ENCODE peak calls at places on chromosomes 7 and 10, in nine cellular contexts. R, B, W, V, M, G, U, K and Z are unnamed samples.

GRCh38 chr10:130436633-130437032 is 300.4 kb downstream of the GLRX3 start:
- DNase-seq in R (no peak), M (no peak), K (no peak), U (no peak), G (no peak), W (no peak), V (no peak), B (no peak), Z (no peak)

GRCh38 chr7:29327455-29327854 is 132.9 kb downstream of the CHN2 start:
- DNase-seq in U (no peak), K (no peak), G (no peak), R (no peak), V (no peak), W (no peak), M (no peak), B (no peak), Z (no peak)

GRCh38 chr7:47382200-47382599 is 199.7 kb downstream of the TNS3 start:
- DNase-seq in B (no peak), G (no peak), R (no peak), W (no peak), V (no peak), U (no peak), M (no peak), K (no peak), Z (no peak)

GRCh38 chr7:129670636-129671035 is 59.1 kb downstream of the NRF1 start:
- DNase-seq in K (no peak), R (no peak), G (no peak), M (no peak), B (no peak), W (peak; percentile 51), U (no peak), V (no peak), Z (no peak)

GRCh38 chr10:13219685-13220670 is 14.2 kb downstream of the UCMA start:
- DNase-seq in U (no peak), W (peak; percentile 9), R (no peak), M (peak; percentile 50), V (peak; percentile 74), K (peak; percentile 78), G (no peak), B (no peak), Z (peak; percentile 46)

GRCh38 chr7:124155400-124156022 is 122.6 kb upstream of the TMEM229A start:
- DNase-seq in M (peak; percentile 7), G (no peak), B (no peak), W (peak; percentile 11), U (peak; percentile 14), R (peak; percentile 4), V (no peak), K (peak; percentile 35), Z (no peak)

GRCh38 chr10:120424198-120424464 is 32.9 kb upstream of the PLPP4 start:
- DNase-seq in K (no peak), V (no peak), G (no peak), U (no peak), M (no peak), R (no peak), B (no peak), W (no peak), Z (no peak)

GRCh38 chr7:105647591-105647990 is 66.3 kb upstream of the EFCAB10 start:
- DNase-seq in U (no peak), M (no peak), W (no peak), R (no peak), G (no peak), B (no peak), V (no peak), K (peak; percentile 66), Z (no peak)

GRCh38 chr10:201328-201771 is 66.1 kb downstream of the ZMYND11 start:
- DNase-seq in M (no peak), V (no peak), K (no peak), G (no peak), R (no peak), B (no peak), W (peak; percentile 58), U (no peak), Z (no peak)

GRCh38 chr10:113947138-113948011 is 92.9 kb downstream of the NHLRC2 start:
- DNase-seq in M (no peak), K (peak; percentile 38), G (no peak), V (no peak), R (no peak), W (peak; percentile 9), B (no peak), U (no peak), Z (peak; percentile 57)

GRCh38 chr10:36720931-36721330 is 404.5 kb upstream of the ANKRD30A start:
- DNase-seq in G (no peak), B (no peak), V (no peak), M (no peak), R (no peak), W (peak; percentile 18), U (no peak), K (no peak), Z (no peak)

GRCh38 chr7:112556633-112557032 is 75.8 kb downstream of the LSMEM1 start:
- DNase-seq in K (peak; percentile 84), W (no peak), V (no peak), G (no peak), R (no peak), U (no peak), M (no peak), B (no peak), Z (no peak)

GRCh38 chr10:110355181-110355831 is 50.6 kb upstream of the SMNDC1 start:
- DNase-seq in M (no peak), K (no peak), B (no peak), G (no peak), V (no peak), W (no peak), U (no peak), R (no peak), Z (peak; percentile 54)

GRCh38 chr10:11403116-11403515 is 208.3 kb downstream of the USP6NL start:
- DNase-seq in B (no peak), G (no peak), U (no peak), M (no peak), K (no peak), W (no peak), V (no peak), R (no peak), Z (peak; percentile 83)